ENCODE peak calls at places on chromosomes 5 and 9, in eight cellular contexts. One of them, this sample, is unnamed. For H3K9me3, the result is how much of the 10 kb centered on the place peaks cover.

GRCh38 chr5:98927988-98928801 is 612 bp downstream of the CHD1 start:
- DNase-seq in GM12878: no peak
- DNase-seq in Peyer's patch: peak
- DNase-seq in lower lobe of right lung: peak
- DNase-seq in IMR-90: peak
- DNase-seq in CD8-positive, alpha-beta T cell: no peak
- DNase-seq in heart right ventricle: peak
- DNase-seq in HCT116: no peak
- DNase-seq in this sample: peak

GRCh38 chr5:123401320-123401719 is 21.9 kb downstream of the CEP120 start:
- DNase-seq in GM12878: no peak
- DNase-seq in Peyer's patch: no peak
- DNase-seq in lower lobe of right lung: no peak
- DNase-seq in IMR-90: no peak
- DNase-seq in CD8-positive, alpha-beta T cell: no peak
- DNase-seq in heart right ventricle: no peak
- DNase-seq in HCT116: no peak
- DNase-seq in this sample: no peak

GRCh38 chr5:29896651-29897050 is 1296.8 kb upstream of the CDH6 start:
- DNase-seq in GM12878: no peak
- DNase-seq in Peyer's patch: no peak
- DNase-seq in lower lobe of right lung: no peak
- DNase-seq in IMR-90: no peak
- DNase-seq in CD8-positive, alpha-beta T cell: no peak
- DNase-seq in heart right ventricle: no peak
- DNase-seq in HCT116: no peak
- DNase-seq in this sample: no peak

GRCh38 chr9:69168709-69169217 is 5.3 kb upstream of the TJP2 start:
- DNase-seq in GM12878: no peak
- DNase-seq in Peyer's patch: peak
- DNase-seq in lower lobe of right lung: no peak
- DNase-seq in IMR-90: peak
- DNase-seq in CD8-positive, alpha-beta T cell: peak
- DNase-seq in heart right ventricle: no peak
- DNase-seq in HCT116: no peak
- DNase-seq in this sample: peak

GRCh38 chr5:76524101-76524835 is 98.9 kb downstream of the F2RL2 start:
- DNase-seq in GM12878: no peak
- DNase-seq in Peyer's patch: no peak
- DNase-seq in lower lobe of right lung: no peak
- DNase-seq in IMR-90: no peak
- DNase-seq in CD8-positive, alpha-beta T cell: no peak
- DNase-seq in heart right ventricle: no peak
- DNase-seq in HCT116: no peak
- DNase-seq in this sample: no peak

GRCh38 chr5:171450423-171451246 is 31.2 kb downstream of the FGF18 start:
- DNase-seq in GM12878: no peak
- DNase-seq in Peyer's patch: peak
- DNase-seq in lower lobe of right lung: peak
- DNase-seq in IMR-90: peak
- DNase-seq in CD8-positive, alpha-beta T cell: no peak
- DNase-seq in heart right ventricle: peak
- DNase-seq in HCT116: no peak
- DNase-seq in this sample: no peak

GRCh38 chr5:98942849-98943248 is 14.0 kb upstream of the CHD1 start:
- DNase-seq in GM12878: no peak
- DNase-seq in Peyer's patch: no peak
- DNase-seq in lower lobe of right lung: no peak
- DNase-seq in IMR-90: no peak
- DNase-seq in CD8-positive, alpha-beta T cell: no peak
- DNase-seq in heart right ventricle: no peak
- DNase-seq in HCT116: no peak
- DNase-seq in this sample: no peak

GRCh38 chr5:17216974-17217325 is 481 bp upstream of the BASP1 start:
- DNase-seq in GM12878: no peak
- DNase-seq in Peyer's patch: peak
- DNase-seq in lower lobe of right lung: peak
- DNase-seq in IMR-90: peak
- DNase-seq in CD8-positive, alpha-beta T cell: no peak
- DNase-seq in heart right ventricle: peak
- DNase-seq in HCT116: no peak
- DNase-seq in this sample: peak

GRCh38 chr5:162512935-162513575 is 445.5 kb downstream of the GABRG2 start:
- DNase-seq in GM12878: no peak
- DNase-seq in Peyer's patch: no peak
- DNase-seq in lower lobe of right lung: no peak
- DNase-seq in IMR-90: no peak
- DNase-seq in CD8-positive, alpha-beta T cell: no peak
- DNase-seq in heart right ventricle: no peak
- DNase-seq in HCT116: no peak
- DNase-seq in this sample: no peak

GRCh38 chr5:138960145-138960692 is 85.1 kb upstream of the LRRTM2 start:
- DNase-seq in GM12878: no peak
- DNase-seq in Peyer's patch: no peak
- DNase-seq in lower lobe of right lung: no peak
- DNase-seq in IMR-90: no peak
- DNase-seq in CD8-positive, alpha-beta T cell: no peak
- DNase-seq in heart right ventricle: no peak
- DNase-seq in HCT116: no peak
- DNase-seq in this sample: no peak

GRCh38 chr9:113398796-113399195 is 2.3 kb downstream of the ALAD start:
- DNase-seq in GM12878: no peak
- DNase-seq in Peyer's patch: no peak
- DNase-seq in lower lobe of right lung: no peak
- DNase-seq in IMR-90: no peak
- DNase-seq in CD8-positive, alpha-beta T cell: no peak
- DNase-seq in heart right ventricle: no peak
- DNase-seq in HCT116: no peak
- DNase-seq in this sample: no peak

GRCh38 chr5:40631236-40631635 is 48.5 kb upstream of the PTGER4 start:
- DNase-seq in GM12878: no peak
- DNase-seq in Peyer's patch: no peak
- DNase-seq in lower lobe of right lung: no peak
- DNase-seq in IMR-90: no peak
- DNase-seq in CD8-positive, alpha-beta T cell: no peak
- DNase-seq in heart right ventricle: no peak
- DNase-seq in HCT116: no peak
- DNase-seq in this sample: no peak

GRCh38 chr9:137394866-137395665 is 27.9 kb downstream of the EXD3 start:
- DNase-seq in GM12878: no peak
- DNase-seq in Peyer's patch: no peak
- DNase-seq in lower lobe of right lung: no peak
- DNase-seq in IMR-90: no peak
- DNase-seq in CD8-positive, alpha-beta T cell: no peak
- DNase-seq in heart right ventricle: no peak
- DNase-seq in HCT116: no peak
- DNase-seq in this sample: no peak

GRCh38 chr5:64301566-64301965 is 135.9 kb downstream of the RNF180 start:
- DNase-seq in GM12878: no peak
- DNase-seq in Peyer's patch: no peak
- DNase-seq in lower lobe of right lung: no peak
- DNase-seq in IMR-90: no peak
- DNase-seq in CD8-positive, alpha-beta T cell: no peak
- DNase-seq in heart right ventricle: no peak
- DNase-seq in HCT116: no peak
- DNase-seq in this sample: no peak

GRCh38 chr5:95759005-95759404 is 27.9 kb downstream of the RHOBTB3 start:
- DNase-seq in GM12878: no peak
- DNase-seq in Peyer's patch: peak
- DNase-seq in lower lobe of right lung: no peak
- DNase-seq in IMR-90: no peak
- DNase-seq in CD8-positive, alpha-beta T cell: no peak
- DNase-seq in heart right ventricle: no peak
- DNase-seq in HCT116: no peak
- DNase-seq in this sample: no peak

GRCh38 chr5:31664566-31664965 is 25.6 kb downstream of the PDZD2 start:
- DNase-seq in GM12878: no peak
- DNase-seq in Peyer's patch: no peak
- DNase-seq in lower lobe of right lung: no peak
- DNase-seq in IMR-90: peak
- DNase-seq in CD8-positive, alpha-beta T cell: no peak
- DNase-seq in heart right ventricle: no peak
- DNase-seq in HCT116: peak
- DNase-seq in this sample: no peak

GRCh38 chr9:109449036-109449798 is 48.9 kb downstream of the PTPN3 start:
- DNase-seq in GM12878: no peak
- DNase-seq in Peyer's patch: no peak
- DNase-seq in lower lobe of right lung: no peak
- DNase-seq in IMR-90: no peak
- DNase-seq in CD8-positive, alpha-beta T cell: no peak
- DNase-seq in heart right ventricle: no peak
- DNase-seq in HCT116: no peak
- DNase-seq in this sample: no peak

GRCh38 chr5:102483736-102484135 is 15.1 kb downstream of the SLCO6A1 start:
- DNase-seq in GM12878: no peak
- DNase-seq in Peyer's patch: no peak
- DNase-seq in lower lobe of right lung: no peak
- DNase-seq in IMR-90: no peak
- DNase-seq in CD8-positive, alpha-beta T cell: no peak
- DNase-seq in heart right ventricle: no peak
- DNase-seq in HCT116: no peak
- DNase-seq in this sample: no peak

GRCh38 chr9:96762562-96762961 is 15.3 kb downstream of the ZNF510 start:
- DNase-seq in GM12878: no peak
- DNase-seq in Peyer's patch: no peak
- DNase-seq in lower lobe of right lung: no peak
- DNase-seq in IMR-90: no peak
- DNase-seq in CD8-positive, alpha-beta T cell: no peak
- DNase-seq in heart right ventricle: no peak
- DNase-seq in HCT116: no peak
- DNase-seq in this sample: no peak

GRCh38 chr9:96758845-96759673 is 18.8 kb downstream of the ZNF510 start:
- DNase-seq in GM12878: no peak
- DNase-seq in Peyer's patch: no peak
- DNase-seq in lower lobe of right lung: no peak
- DNase-seq in IMR-90: no peak
- DNase-seq in CD8-positive, alpha-beta T cell: no peak
- DNase-seq in heart right ventricle: no peak
- DNase-seq in HCT116: no peak
- DNase-seq in this sample: no peak
- H3K9me3 ChIP-seq in GM12878: half or more
- H3K9me3 ChIP-seq in Peyer's patch: half or more
- H3K9me3 ChIP-seq in lower lobe of right lung: half or more
- H3K9me3 ChIP-seq in IMR-90: half or more
- H3K9me3 ChIP-seq in CD8-positive, alpha-beta T cell: half or more
- H3K9me3 ChIP-seq in heart right ventricle: half or more
- H3K9me3 ChIP-seq in HCT116: half or more
- H3K9me3 ChIP-seq in this sample: half or more

GRCh38 chr5:5298068-5298633 is 124.3 kb upstream of the ICE1 start:
- DNase-seq in GM12878: no peak
- DNase-seq in Peyer's patch: peak
- DNase-seq in lower lobe of right lung: no peak
- DNase-seq in IMR-90: no peak
- DNase-seq in CD8-positive, alpha-beta T cell: no peak
- DNase-seq in heart right ventricle: no peak
- DNase-seq in HCT116: no peak
- DNase-seq in this sample: no peak

GRCh38 chr5:5303242-5303641 is 119.2 kb upstream of the ICE1 start:
- DNase-seq in GM12878: no peak
- DNase-seq in Peyer's patch: no peak
- DNase-seq in lower lobe of right lung: no peak
- DNase-seq in IMR-90: no peak
- DNase-seq in CD8-positive, alpha-beta T cell: no peak
- DNase-seq in heart right ventricle: no peak
- DNase-seq in HCT116: no peak
- DNase-seq in this sample: no peak

GRCh38 chr5:5304361-5305035 is 118.0 kb upstream of the ICE1 start:
- DNase-seq in GM12878: no peak
- DNase-seq in Peyer's patch: no peak
- DNase-seq in lower lobe of right lung: no peak
- DNase-seq in IMR-90: no peak
- DNase-seq in CD8-positive, alpha-beta T cell: no peak
- DNase-seq in heart right ventricle: no peak
- DNase-seq in HCT116: no peak
- DNase-seq in this sample: no peak

GRCh38 chr5:5298841-5299543 is 123.5 kb upstream of the ICE1 start:
- DNase-seq in GM12878: no peak
- DNase-seq in Peyer's patch: no peak
- DNase-seq in lower lobe of right lung: no peak
- DNase-seq in IMR-90: no peak
- DNase-seq in CD8-positive, alpha-beta T cell: no peak
- DNase-seq in heart right ventricle: no peak
- DNase-seq in HCT116: no peak
- DNase-seq in this sample: no peak

GRCh38 chr5:5302201-5302600 is 120.3 kb upstream of the ICE1 start:
- DNase-seq in GM12878: no peak
- DNase-seq in Peyer's patch: no peak
- DNase-seq in lower lobe of right lung: no peak
- DNase-seq in IMR-90: no peak
- DNase-seq in CD8-positive, alpha-beta T cell: no peak
- DNase-seq in heart right ventricle: no peak
- DNase-seq in HCT116: no peak
- DNase-seq in this sample: no peak
- H3K27ac ChIP-seq in GM12878: no peak
- H3K27ac ChIP-seq in Peyer's patch: no peak
- H3K27ac ChIP-seq in lower lobe of right lung: no peak
- H3K27ac ChIP-seq in IMR-90: no peak
- H3K27ac ChIP-seq in CD8-positive, alpha-beta T cell: no peak
- H3K27ac ChIP-seq in heart right ventricle: no peak
- H3K27ac ChIP-seq in HCT116: no peak
- H3K27ac ChIP-seq in this sample: no peak

GRCh38 chr5:33170414-33170813 is 270.4 kb upstream of the TARS1 start:
- DNase-seq in GM12878: no peak
- DNase-seq in Peyer's patch: no peak
- DNase-seq in lower lobe of right lung: no peak
- DNase-seq in IMR-90: no peak
- DNase-seq in CD8-positive, alpha-beta T cell: no peak
- DNase-seq in heart right ventricle: no peak
- DNase-seq in HCT116: no peak
- DNase-seq in this sample: no peak

GRCh38 chr5:33167541-33167940 is 273.2 kb upstream of the TARS1 start:
- DNase-seq in GM12878: no peak
- DNase-seq in Peyer's patch: no peak
- DNase-seq in lower lobe of right lung: no peak
- DNase-seq in IMR-90: no peak
- DNase-seq in CD8-positive, alpha-beta T cell: no peak
- DNase-seq in heart right ventricle: no peak
- DNase-seq in HCT116: no peak
- DNase-seq in this sample: no peak

GRCh38 chr5:33166971-33167370 is 273.8 kb upstream of the TARS1 start:
- DNase-seq in GM12878: no peak
- DNase-seq in Peyer's patch: no peak
- DNase-seq in lower lobe of right lung: no peak
- DNase-seq in IMR-90: no peak
- DNase-seq in CD8-positive, alpha-beta T cell: no peak
- DNase-seq in heart right ventricle: no peak
- DNase-seq in HCT116: no peak
- DNase-seq in this sample: no peak

GRCh38 chr5:33162057-33162456 is 278.7 kb upstream of the TARS1 start:
- DNase-seq in GM12878: no peak
- DNase-seq in Peyer's patch: no peak
- DNase-seq in lower lobe of right lung: no peak
- DNase-seq in IMR-90: no peak
- DNase-seq in CD8-positive, alpha-beta T cell: no peak
- DNase-seq in heart right ventricle: no peak
- DNase-seq in HCT116: no peak
- DNase-seq in this sample: no peak

GRCh38 chr5:33166522-33166921 is 274.2 kb upstream of the TARS1 start:
- DNase-seq in GM12878: no peak
- DNase-seq in Peyer's patch: no peak
- DNase-seq in lower lobe of right lung: no peak
- DNase-seq in IMR-90: no peak
- DNase-seq in CD8-positive, alpha-beta T cell: no peak
- DNase-seq in heart right ventricle: no peak
- DNase-seq in HCT116: no peak
- DNase-seq in this sample: no peak
- TF ChIP-seq CTCF in GM12878: no peak
- TF ChIP-seq CTCF in Peyer's patch: no peak
- TF ChIP-seq CTCF in lower lobe of right lung: no peak
- TF ChIP-seq CTCF in IMR-90: no peak
- TF ChIP-seq CTCF in CD8-positive, alpha-beta T cell: no peak
- TF ChIP-seq CTCF in heart right ventricle: no peak
- TF ChIP-seq CTCF in HCT116: no peak
- TF ChIP-seq CTCF in this sample: no peak

GRCh38 chr5:133950821-133951612 is 17.4 kb downstream of the C5orf15 start:
- DNase-seq in GM12878: no peak
- DNase-seq in Peyer's patch: no peak
- DNase-seq in lower lobe of right lung: no peak
- DNase-seq in IMR-90: no peak
- DNase-seq in CD8-positive, alpha-beta T cell: peak
- DNase-seq in heart right ventricle: peak
- DNase-seq in HCT116: no peak
- DNase-seq in this sample: no peak
- H3K9me3 ChIP-seq in GM12878: under half
- H3K9me3 ChIP-seq in Peyer's patch: under half
- H3K9me3 ChIP-seq in lower lobe of right lung: under half
- H3K9me3 ChIP-seq in IMR-90: under half
- H3K9me3 ChIP-seq in CD8-positive, alpha-beta T cell: under half
- H3K9me3 ChIP-seq in heart right ventricle: under half
- H3K9me3 ChIP-seq in HCT116: under half
- H3K9me3 ChIP-seq in this sample: under half

This sample was measured in CD4-positive, alpha-beta T cell.